ENCODE peak calls at places on chromosome 15, in eight cellular contexts. Q is NCI-H2081; W is naive thymus-derived CD8-positive, alpha-beta T cell; Y is hippocampal formation; R is ELR; U is fibroblast of the conjunctiva; D is AG04450; I is esophagus squamous epithelium. T is an unnamed sample.

GRCh38 chr15:63015618-63016017 is 26.9 kb upstream of the TPM1 start:
- DNase-seq in W (no peak), Q (no peak), R (peak; percentile 89), D (peak; percentile 18), U (peak; percentile 50), Y (no peak), I (no peak), T (no peak)

GRCh38 chr15:70447927-70448698 is 315.2 kb downstream of the UACA start:
- DNase-seq in R (no peak), U (no peak), D (no peak), Q (no peak), Y (no peak), W (peak; percentile 38), I (no peak), T (no peak)

GRCh38 chr15:52733696-52734255 is 54.6 kb upstream of the ATOSA start:
- DNase-seq in I (no peak), W (no peak), U (no peak), Y (no peak), R (no peak), Q (no peak), D (no peak), T (no peak)

GRCh38 chr15:38696120-38696727 is 131.6 kb upstream of the RASGRP1 start:
- DNase-seq in U (no peak), I (no peak), Q (no peak), Y (no peak), D (no peak), W (no peak), R (peak; percentile 56), T (peak; percentile 59)

GRCh38 chr15:99073008-99073714 is 31.7 kb upstream of the SYNM start:
- DNase-seq in Y (no peak), W (no peak), Q (no peak), U (no peak), I (no peak), D (no peak), R (no peak), T (no peak)

GRCh38 chr15:39243396-39243795 is 337.5 kb upstream of the THBS1 start:
- DNase-seq in R (peak; percentile 38), I (no peak), Q (no peak), D (no peak), U (no peak), W (no peak), Y (no peak), T (no peak)

GRCh38 chr15:39770748-39771689 is 11.6 kb downstream of the FSIP1 start:
- DNase-seq in W (no peak), D (no peak), U (no peak), Y (no peak), I (no peak), R (peak; percentile 91), Q (no peak), T (no peak)

GRCh38 chr15:46576611-46577010 is 941.8 kb downstream of the SQOR start:
- DNase-seq in U (no peak), D (no peak), Q (no peak), I (no peak), W (no peak), Y (no peak), R (no peak), T (no peak)